ENCODE peak calls at places on chromosome 3, in nine cellular contexts. W is anterior cingulate cortex; Z is stomach; E is GM10248; A is cardiac muscle cell; T is dermis blood vessel endothelial cell; V is posterior vena cava; P is NCI-H460; J is activated T-helper 1 cell treated with anti-CD3 and anti-CD28 coated beads, Interleukin-12 subunit alpha, Interleukin-12 subunit beta, Interleukin-2, Interleukin-4 antibody, amounts not matched to agents 30 ng/mL and 10 ng/mL and 1 ng/mL, durations not matched to agents 14 hours and 24 hours and 36 hours. I is an unnamed sample.

GRCh38 chr3:51198476-51198875 is 186.6 kb upstream of the MANF start:
- DNase-seq in E (no peak), P (no peak), Z (no peak), T (no peak), A (no peak), V (no peak), W (no peak), J (no peak), I (no peak)

GRCh38 chr3:39378957-39379777 is 4.0 kb upstream of the SLC25A38 start:
- DNase-seq in W (no peak), T (no peak), P (no peak), A (no peak), V (no peak), E (no peak), Z (peak), J (no peak), I (no peak)

GRCh38 chr3:100075731-100076543 is 38.4 kb downstream of the FILIP1L start:
- DNase-seq in A (no peak), V (no peak), P (no peak), T (no peak), W (no peak), J (no peak), E (no peak), Z (no peak), I (no peak)

GRCh38 chr3:41601404-41601987 is 360.4 kb downstream of the ULK4 start:
- DNase-seq in P (no peak), E (no peak), Z (no peak), A (peak), W (no peak), J (no peak), V (no peak), T (no peak), I (no peak)

GRCh38 chr3:155519081-155519480 is 225.6 kb upstream of the STRIT1 start:
- DNase-seq in E (no peak), T (no peak), A (no peak), Z (no peak), W (no peak), J (no peak), P (no peak), V (no peak), I (peak)

GRCh38 chr3:146640955-146641867 is 36.1 kb upstream of the PLSCR5 start:
- DNase-seq in W (no peak), A (peak), Z (no peak), V (no peak), T (peak), J (no peak), P (peak), E (peak), I (peak)

GRCh38 chr3:47009225-47010049 is 30.0 kb downstream of the NBEAL2 start:
- DNase-seq in A (peak), J (peak), V (peak), T (peak), W (no peak), E (peak), P (no peak), Z (peak), I (peak)

GRCh38 chr3:176286456-176287115 is 910.7 kb downstream of the TBL1XR1 start:
- DNase-seq in T (no peak), P (no peak), W (no peak), V (no peak), Z (no peak), A (no peak), E (no peak), J (no peak), I (no peak)

GRCh38 chr3:58608648-58609047 is 31.5 kb upstream of the FAM107A start:
- DNase-seq in J (no peak), E (no peak), A (no peak), W (no peak), V (peak), P (no peak), T (no peak), Z (no peak), I (no peak)

GRCh38 chr3:167304077-167304476 is 76.0 kb downstream of the ZBBX start:
- DNase-seq in T (no peak), Z (no peak), V (no peak), E (no peak), J (no peak), A (no peak), P (no peak), W (no peak), I (no peak)